ENCODE peak calls at places on chromosomes 13 and 19, in four cellular contexts. Y, Q, O and G are unnamed samples.

GRCh38 chr13:83536941-83537340 is 345.3 kb downstream of the SLITRK1 start:
- DNase-seq in O (no peak), Y (no peak), Q (no peak), G (no peak)

GRCh38 chr13:113544071-113544891 is 40.3 kb upstream of the TFDP1 start:
- DNase-seq in Y (peak), Q (no peak), O (no peak), G (no peak)

GRCh38 chr19:13026478-13026999 is 31.3 kb downstream of the NFIX start:
- DNase-seq in O (no peak), Q (peak), Y (no peak), G (no peak)

GRCh38 chr13:110525328-110526319 is 35.9 kb downstream of the RAB20 start:
- DNase-seq in O (no peak), Q (peak), Y (peak), G (no peak)

GRCh38 chr13:24894277-24894971 is 130.5 kb downstream of the RNF17 start:
- DNase-seq in Y (no peak), Q (no peak), O (no peak), G (no peak)

GRCh38 chr19:33286899-33287298 is 15.4 kb downstream of the CEBPA start:
- DNase-seq in Q (no peak), O (no peak), Y (no peak), G (no peak)

GRCh38 chr19:13670846-13671245 is 93.5 kb upstream of the MRI1 start:
- DNase-seq in Q (no peak), O (no peak), Y (no peak), G (no peak)

GRCh38 chr19:42540071-42540553 is 11.8 kb upstream of the CEACAM1 start:
- DNase-seq in O (no peak), Y (peak), Q (no peak), G (peak)

GRCh38 chr13:43006893-43007631 is 15.0 kb upstream of the EPSTI1 start:
- DNase-seq in Q (no peak), Y (no peak), O (no peak), G (no peak)

GRCh38 chr19:46000497-46001246 is 5.4 kb downstream of the CCDC61 start:
- DNase-seq in Y (peak), O (peak), Q (peak), G (peak)

GRCh38 chr13:81677857-81678256 is 1336.9 kb upstream of the SPRY2 start:
- DNase-seq in Q (no peak), O (no peak), Y (no peak), G (no peak)

GRCh38 chr13:24678151-24678550 is 2.1 kb upstream of the ATP12A start:
- DNase-seq in Y (no peak), Q (no peak), O (peak), G (no peak)

GRCh38 chr19:7366701-7367420 is 18.1 kb downstream of the ARHGEF18 start:
- DNase-seq in Q (peak), O (peak), Y (no peak), G (no peak)

GRCh38 chr19:10568444-10568825 is 344 bp downstream of the CDKN2D start:
- DNase-seq in Q (peak), Y (peak), O (no peak), G (peak)

GRCh38 chr13:87674143-87674772 is 3.1 kb downstream of the SLITRK5 start:
- DNase-seq in O (no peak), Q (no peak), Y (no peak), G (peak)

GRCh38 chr13:80462037-80462436 is 121.1 kb upstream of the SPRY2 start:
- DNase-seq in O (no peak), Q (no peak), Y (no peak), G (no peak)

GRCh38 chr13:103031332-103031873 is 34.8 kb downstream of the SLC10A2 start:
- DNase-seq in O (no peak), Q (no peak), Y (no peak), G (no peak)

GRCh38 chr19:18649371-18650047 is 12.7 kb downstream of the KLHL26 start:
- DNase-seq in Q (peak), O (no peak), Y (peak), G (peak)

GRCh38 chr13:102563267-102563666 is 33.5 kb upstream of the TPP2 start:
- DNase-seq in Y (no peak), O (no peak), Q (no peak), G (no peak)

GRCh38 chr19:18014197-18014596 is 6.2 kb downstream of the ARRDC2 start:
- DNase-seq in O (no peak), Q (no peak), Y (no peak), G (no peak)

GRCh38 chr13:23378009-23378632 is 55.4 kb downstream of the SACS start:
- DNase-seq in Q (peak), O (no peak), Y (no peak), G (no peak)

GRCh38 chr13:107518292-107518691 is 697.0 kb downstream of the LIG4 start:
- DNase-seq in O (no peak), Y (no peak), Q (no peak), G (no peak)

GRCh38 chr13:19268331-19268730 is 86.7 kb upstream of the TUBA3C start:
- DNase-seq in Q (no peak), Y (no peak), O (no peak), G (no peak)

GRCh38 chr13:47661076-47661475 is 340.0 kb downstream of the SUCLA2 start:
- DNase-seq in Y (no peak), O (no peak), Q (no peak), G (no peak)

GRCh38 chr19:42323852-42324654 is 1.4 kb upstream of the MEGF8 start:
- DNase-seq in O (no peak), Y (peak), Q (no peak), G (peak)

GRCh38 chr13:29496241-29496712 is 99.2 kb downstream of the SLC7A1 start:
- DNase-seq in Y (peak), Q (no peak), O (no peak), G (peak)

GRCh38 chr19:43902399-43902798 is 32.7 kb downstream of the ZNF45 start:
- DNase-seq in O (no peak), Y (no peak), Q (no peak), G (no peak)

GRCh38 chr13:33426131-33426530 is 140.6 kb upstream of the STARD13 start:
- DNase-seq in Q (no peak), Y (no peak), O (no peak), G (no peak)

GRCh38 chr13:110126391-110126961 is 180.5 kb downstream of the COL4A1 start:
- DNase-seq in O (no peak), Q (no peak), Y (no peak), G (peak)

GRCh38 chr19:29217591-29217990 is 4.6 kb upstream of the UQCRFS1 start:
- DNase-seq in O (no peak), Y (no peak), Q (no peak), G (no peak)

GRCh38 chr19:7139095-7139494 is 69.6 kb downstream of the ZNF557 start:
- DNase-seq in Y (peak), O (no peak), Q (no peak), G (no peak)

GRCh38 chr13:28819748-28820098 is 416 bp upstream of the MTUS2 start:
- DNase-seq in O (peak), Q (peak), Y (peak), G (peak)

GRCh38 chr13:29901714-29902631 is 51.6 kb upstream of the UBL3 start:
- DNase-seq in Y (no peak), Q (peak), O (no peak), G (no peak)

GRCh38 chr19:13208964-13209796 is 59.0 kb downstream of the IER2 start:
- DNase-seq in Y (no peak), Q (no peak), O (no peak), G (peak)

GRCh38 chr13:86760620-86761019 is 910.6 kb upstream of the SLITRK5 start:
- DNase-seq in O (no peak), Q (no peak), Y (no peak), G (no peak)

GRCh38 chr19:44278181-44278690 is 18.6 kb downstream of the ZNF233 start:
- DNase-seq in O (no peak), Y (no peak), Q (no peak), G (no peak)

DNA sequence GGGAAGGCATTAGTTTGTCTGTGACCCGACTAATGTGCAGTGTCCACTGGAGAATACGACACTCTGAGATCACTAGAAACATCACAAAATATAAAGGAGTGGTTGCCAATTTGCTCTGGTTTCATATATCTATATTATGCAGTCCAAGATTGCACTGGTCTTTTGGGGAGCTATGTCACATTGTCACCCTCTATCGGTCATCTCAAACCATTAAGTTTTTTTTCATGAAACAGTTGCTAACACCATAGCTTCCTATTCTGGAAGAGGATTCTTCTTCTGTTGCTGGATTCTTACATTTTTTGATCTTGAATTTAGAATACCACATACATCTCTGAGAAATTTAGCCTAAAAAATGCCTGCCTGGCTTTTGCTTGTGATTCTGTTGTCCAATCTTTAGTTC is 168.6 kb downstream of the LACC1 start:
- DNase-seq in Y (no peak), Q (no peak), O (no peak), G (no peak)
- TF ChIP-seq CTCF in Y (peak), Q (no peak), O (no peak), G (peak)

GRCh38 chr13:41460930-41461329 is 3.6 kb downstream of the RGCC start:
- DNase-seq in Q (no peak), O (no peak), Y (no peak), G (no peak)

GRCh38 chr13:41458939-41459753 is 1.8 kb downstream of the RGCC start:
- DNase-seq in Y (peak), O (peak), Q (peak), G (peak)

GRCh38 chr13:41461527-41462124 is 4.3 kb downstream of the RGCC start:
- DNase-seq in Q (no peak), Y (no peak), O (no peak), G (no peak)

GRCh38 chr13:41458187-41458938 is 1.0 kb downstream of the RGCC start:
- DNase-seq in Q (peak), Y (peak), O (peak), G (peak)

GRCh38 chr13:41459754-41460111 is 2.4 kb downstream of the RGCC start:
- DNase-seq in Q (no peak), O (no peak), Y (no peak), G (no peak)
- H3K4me3 ChIP-seq in Q (no peak), O (no peak), Y (peak), G (no peak)

GRCh38 chr19:35045667-35046300 is 4.3 kb downstream of the HPN start:
- DNase-seq in Q (no peak), O (peak), Y (no peak), G (peak)
- TF ChIP-seq CTCF in Q (no peak), O (peak), Y (peak), G (peak)

GRCh38 chr19:4543444-4543843 is 3.6 kb upstream of the LRG1 start:
- DNase-seq in Y (no peak), Q (no peak), O (no peak), G (no peak)
- H3K4me3 ChIP-seq in Y (no peak), Q (no peak), O (no peak), G (no peak)

GRCh38 chr19:55258828-55259539 is at the start of gene PPP6R1:
- DNase-seq in O (peak), Q (peak), Y (peak), G (peak)
- TF ChIP-seq CTCF in O (no peak), Q (no peak), Y (no peak), G (no peak)

DNA sequence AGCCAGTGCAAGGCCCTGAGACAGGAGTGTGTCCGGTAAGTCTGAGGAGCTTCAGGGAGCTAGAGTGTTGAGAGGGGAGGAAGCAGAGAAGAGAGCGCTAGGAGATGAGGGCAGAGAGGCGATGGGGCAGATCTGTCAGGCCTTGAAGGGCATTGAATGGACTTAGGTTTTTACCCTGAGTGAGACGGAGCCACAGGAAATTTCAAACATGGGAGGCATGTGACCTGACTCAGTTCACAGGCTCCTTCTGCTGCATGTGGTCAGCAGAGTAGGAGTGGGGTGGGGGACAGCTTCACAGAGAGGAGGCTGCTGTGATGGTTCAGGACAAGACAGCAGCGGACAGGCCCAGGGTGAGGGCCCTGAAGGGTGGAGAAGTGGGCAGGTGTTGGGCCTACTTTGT is 2.5 kb upstream of the FAM98C start:
- DNase-seq in O (no peak), Y (no peak), Q (no peak), G (no peak)
- H3K4me3 ChIP-seq in O (no peak), Y (no peak), Q (no peak), G (no peak)